ENCODE peak calls at places on chromosomes 2 and 18, in five cellular contexts. K, P, Y, E and J are unnamed samples.

GRCh38 chr2:129334128-129334527 is 645.3 kb upstream of the RAB6C start:
- DNase-seq in E (no peak), K (no peak), Y (no peak), P (no peak), J (no peak)

GRCh38 chr2:20190862-20191713 is 33.8 kb downstream of the SDC1 start:
- DNase-seq in P (no peak), Y (peak), E (peak), K (no peak), J (no peak)

GRCh38 chr2:109689182-109689935 is 75.2 kb downstream of the SOWAHC start:
- DNase-seq in P (no peak), K (no peak), E (no peak), Y (no peak), J (no peak)

GRCh38 chr2:42239811-42240210 is 70.7 kb downstream of the EML4 start:
- DNase-seq in P (no peak), E (no peak), Y (no peak), K (no peak), J (no peak)

GRCh38 chr2:71393216-71393615 is 60.1 kb upstream of the DYSF start:
- DNase-seq in Y (no peak), K (no peak), P (no peak), E (no peak), J (no peak)

GRCh38 chr2:199404841-199405240 is 52.9 kb downstream of the SATB2 start:
- DNase-seq in Y (no peak), P (peak), K (no peak), E (peak), J (no peak)

GRCh38 chr2:9800975-9801723 is 42.1 kb upstream of the TAF1B start:
- DNase-seq in P (no peak), Y (peak), K (no peak), E (peak), J (no peak)

GRCh38 chr2:73925853-73926492 is 707 bp upstream of the DGUOK start:
- DNase-seq in Y (no peak), P (no peak), E (no peak), K (no peak), J (peak)

GRCh38 chr18:79610461-79611039 is 69.1 kb upstream of the CTDP1 start:
- DNase-seq in K (no peak), Y (no peak), P (no peak), E (no peak), J (no peak)

GRCh38 chr2:209380278-209380677 is 43.6 kb upstream of the MAP2 start:
- DNase-seq in Y (no peak), E (no peak), K (no peak), P (no peak), J (no peak)